ENCODE peak calls at places on chromosome 17, in six cellular contexts. M is HEK293T; Z is stimulated activated CD4-positive, alpha-beta T cell treated with anti-CD3 and anti-CD28 coated beads, Interleukin-15, amount 100 ng/mL, for 48 hours; W is stimulated activated CD8-positive, alpha-beta memory T cell treated with anti-CD3 and anti-CD28 coated beads, Interleukin-15, amount 100 ng/mL, for 24 hours; J is activated T-cell treated with anti-CD3 and anti-CD28 coated beads for 1 hour; V is A172. R is an unnamed sample.

GRCh38 chr17:40326014-40326831 is 17.2 kb downstream of the RARA start:
- DNase-seq in M (no peak), Z (no peak), W (no peak), J (peak), V (no peak), R (peak)

GRCh38 chr17:14355556-14355955 is 54.7 kb downstream of the HS3ST3B1 start:
- DNase-seq in M (no peak), Z (no peak), W (no peak), J (no peak), V (no peak), R (no peak)

GRCh38 chr17:74439691-74440567 is 8.0 kb downstream of the GPRC5C start:
- DNase-seq in M (no peak), Z (no peak), W (no peak), J (no peak), V (no peak), R (no peak)

GRCh38 chr17:57114085-57114673 is 29.1 kb downstream of the AKAP1 start:
- DNase-seq in M (peak), Z (peak), W (peak), J (peak), V (no peak), R (peak)

GRCh38 chr17:41082565-41083136 is 1.3 kb upstream of the KRTAP4-7 start:
- DNase-seq in M (no peak), Z (no peak), W (no peak), J (no peak), V (peak), R (no peak)

GRCh38 chr17:20012137-20012536 is 3.0 kb downstream of the SPECC1 start:
- DNase-seq in M (no peak), Z (no peak), W (no peak), J (no peak), V (no peak), R (no peak)

GRCh38 chr17:81221842-81222619 is 734 bp downstream of the CEP131 start:
- DNase-seq in M (no peak), Z (no peak), W (no peak), J (no peak), V (no peak), R (no peak)

GRCh38 chr17:57106107-57106835 is 21.2 kb downstream of the AKAP1 start:
- DNase-seq in M (peak), Z (no peak), W (no peak), J (no peak), V (peak), R (no peak)

GRCh38 chr17:75830168-75831031 is 13.8 kb downstream of the UNC13D start:
- DNase-seq in M (peak), Z (no peak), W (no peak), J (peak), V (no peak), R (no peak)

GRCh38 chr17:28405632-28406477 is at the start of gene SLC46A1:
- DNase-seq in M (peak), Z (no peak), W (peak), J (peak), V (no peak), R (no peak)

GRCh38 chr17:44608732-44609435 is 47.4 kb upstream of the MEIOC start:
- DNase-seq in M (no peak), Z (no peak), W (no peak), J (no peak), V (no peak), R (no peak)

GRCh38 chr17:3838206-3838605 is 7.8 kb downstream of the NCBP3 start:
- DNase-seq in M (no peak), Z (no peak), W (no peak), J (no peak), V (no peak), R (no peak)

GRCh38 chr17:65745241-65745640 is 183.8 kb upstream of the AXIN2 start:
- DNase-seq in M (no peak), Z (no peak), W (no peak), J (no peak), V (no peak), R (no peak)

GRCh38 chr17:50060951-50061712 is 5.2 kb downstream of the ITGA3 start:
- DNase-seq in M (no peak), Z (no peak), W (no peak), J (no peak), V (peak), R (no peak)

GRCh38 chr17:40952675-40953074 is 14.1 kb downstream of the KRT39 start:
- DNase-seq in M (no peak), Z (no peak), W (no peak), J (no peak), V (peak), R (no peak)

GRCh38 chr17:75643033-75644017 is 10.1 kb downstream of the SMIM5 start:
- DNase-seq in M (no peak), Z (no peak), W (no peak), J (no peak), V (no peak), R (no peak)

GRCh38 chr17:74089869-74090464 is 113.5 kb upstream of the RPL38 start:
- DNase-seq in M (peak), Z (peak), W (peak), J (peak), V (peak), R (no peak)

GRCh38 chr17:78316867-78317816 is 42.7 kb downstream of the SOCS3 start:
- DNase-seq in M (no peak), Z (no peak), W (no peak), J (no peak), V (peak), R (no peak)

GRCh38 chr17:66604381-66604780 is 230.5 kb upstream of the CACNG5 start:
- DNase-seq in M (no peak), Z (no peak), W (no peak), J (no peak), V (no peak), R (no peak)

GRCh38 chr17:81161536-81161935 is 3.8 kb upstream of the PVALEF start:
- DNase-seq in M (no peak), Z (no peak), W (no peak), J (no peak), V (no peak), R (no peak)

GRCh38 chr17:56863974-56864373 is 30.0 kb downstream of the DGKE start:
- DNase-seq in M (no peak), Z (no peak), W (no peak), J (no peak), V (no peak), R (no peak)

GRCh38 chr17:32621612-32622312 is 135.0 kb downstream of the CDK5R1 start:
- DNase-seq in M (no peak), Z (no peak), W (no peak), J (no peak), V (peak), R (no peak)

GRCh38 chr17:19024101-19025078 is 19.8 kb upstream of the FAM83G start:
- DNase-seq in M (no peak), Z (no peak), W (no peak), J (no peak), V (no peak), R (no peak)

GRCh38 chr17:6753006-6753445 is 2.8 kb upstream of the XAF1 start:
- DNase-seq in M (no peak), Z (no peak), W (no peak), J (peak), V (peak), R (peak)

GRCh38 chr17:68441064-68441770 is 16.1 kb downstream of the WIPI1 start:
- DNase-seq in M (no peak), Z (no peak), W (no peak), J (no peak), V (no peak), R (no peak)

GRCh38 chr17:42895185-42895555 is 5.4 kb upstream of the G6PC1 start:
- DNase-seq in M (no peak), Z (no peak), W (no peak), J (no peak), V (peak), R (no peak)

GRCh38 chr17:7842950-7843535 is 9.0 kb downstream of the KDM6B start:
- DNase-seq in M (no peak), Z (peak), W (peak), J (peak), V (peak), R (no peak)

GRCh38 chr17:79974786-79975497 is 60.7 kb downstream of the TBC1D16 start:
- DNase-seq in M (no peak), Z (no peak), W (no peak), J (no peak), V (no peak), R (no peak)

GRCh38 chr17:28756025-28756804 is 12.4 kb downstream of the TRAF4 start:
- DNase-seq in M (no peak), Z (no peak), W (no peak), J (no peak), V (no peak), R (no peak)

GRCh38 chr17:34981538-34982241 is 1.4 kb downstream of the LIG3 start:
- DNase-seq in M (peak), Z (no peak), W (no peak), J (no peak), V (peak), R (no peak)

R was measured in CD4-positive, alpha-beta memory T cell.